ENCODE peak calls at places on chromosomes 4 and X, in nine cellular contexts. Q, P, B, M, L, Y, V, K and C are unnamed samples.

GRCh38 chr4:120716346-120716745 is 206.2 kb downstream of the PRDM5 start:
- DNase-seq in K (no peak), P (no peak), Q (no peak), L (no peak), M (no peak), V (no peak), B (no peak), Y (no peak), C (no peak)

GRCh38 chr4:106238819-106239420 is 77.1 kb downstream of the TBCK start:
- DNase-seq in V (no peak), L (no peak), Q (no peak), Y (no peak), B (no peak), K (peak), M (peak), P (peak), C (peak)

GRCh38 chr4:113106076-113106475 is 56.6 kb downstream of the ANK2 start:
- DNase-seq in V (no peak), L (peak), K (peak), P (peak), Y (no peak), M (no peak), Q (no peak), B (no peak), C (peak)

GRCh38 chrX:119647552-119648420 is 41.6 kb upstream of the NKRF start:
- DNase-seq in K (no peak), M (no peak), V (no peak), Q (no peak), P (no peak), L (no peak), Y (no peak), B (no peak), C (no peak)

GRCh38 chrX:16319929-16320328 is 152.6 kb downstream of the MAGEB17 start:
- DNase-seq in L (no peak), B (no peak), P (no peak), K (no peak), Y (no peak), Q (no peak), V (no peak), M (no peak), C (peak)

GRCh38 chr4:97994765-97995465 is 148.4 kb downstream of the STPG2 start:
- DNase-seq in P (peak), B (no peak), V (no peak), Q (no peak), K (no peak), M (no peak), L (no peak), Y (no peak), C (peak)

GRCh38 chr4:59381591-59381990 is 1818.5 kb upstream of the ADGRL3 start:
- DNase-seq in B (no peak), M (no peak), Y (no peak), L (no peak), P (no peak), K (no peak), Q (no peak), V (no peak), C (no peak)

GRCh38 chr4:126777649-126778048 is 855.1 kb upstream of the INTU start:
- DNase-seq in Y (no peak), Q (no peak), K (no peak), B (no peak), M (no peak), L (peak), V (no peak), P (peak), C (peak)

GRCh38 chr4:15894923-15895411 is 43.6 kb downstream of the FGFBP1 start:
- DNase-seq in B (no peak), K (peak), Q (no peak), V (no peak), P (peak), M (no peak), Y (no peak), L (no peak), C (no peak)

GRCh38 chr4:8737601-8738279 is 133.9 kb downstream of the HMX1 start:
- DNase-seq in Y (no peak), Q (peak), P (no peak), K (no peak), L (no peak), B (no peak), V (no peak), M (no peak), C (no peak)

GRCh38 chr4:94880976-94881375 is 123.2 kb downstream of the BMPR1B start:
- DNase-seq in V (no peak), P (no peak), B (no peak), Q (no peak), L (no peak), K (no peak), Y (no peak), M (no peak), C (no peak)

GRCh38 chr4:141469392-141469791 is 167.0 kb upstream of the IL15 start:
- DNase-seq in B (no peak), L (no peak), V (no peak), Y (no peak), Q (no peak), K (no peak), M (no peak), P (no peak), C (no peak)

GRCh38 chrX:49166914-49167739 is 4.6 kb downstream of the MAGIX start:
- DNase-seq in Q (no peak), P (peak), L (peak), M (peak), B (peak), K (no peak), Y (peak), V (no peak), C (peak)

GRCh38 chrX:102535958-102536357 is 19.4 kb upstream of the TMSB15A start:
- DNase-seq in Q (no peak), M (no peak), B (no peak), K (no peak), Y (no peak), V (no peak), P (no peak), L (no peak), C (no peak)

GRCh38 chrX:100609591-100609990 is 24.9 kb downstream of the TNMD start:
- DNase-seq in M (no peak), B (no peak), P (no peak), Q (no peak), V (no peak), K (no peak), Y (no peak), L (no peak), C (no peak)

GRCh38 chrX:84322083-84322827 is 134.3 kb upstream of the RPS6KA6 start:
- DNase-seq in L (no peak), Q (no peak), B (no peak), M (no peak), Y (no peak), K (no peak), P (no peak), V (no peak), C (no peak)

GRCh38 chrX:45046417-45046816 is 154.3 kb downstream of the DIPK2B start:
- DNase-seq in V (no peak), K (no peak), M (no peak), L (no peak), B (no peak), Q (no peak), P (no peak), Y (no peak), C (no peak)

GRCh38 chr4:70759627-70760026 is 37.9 kb downstream of the RUFY3 start:
- DNase-seq in B (no peak), L (no peak), P (no peak), K (no peak), V (no peak), Q (no peak), Y (no peak), M (no peak), C (no peak)

GRCh38 chr4:13207224-13207623 is 276.9 kb downstream of the RAB28 start:
- DNase-seq in B (no peak), Q (no peak), L (no peak), M (no peak), V (no peak), Y (no peak), P (no peak), K (no peak), C (no peak)

GRCh38 chrX:118541482-118541881 is 45.9 kb downstream of the DOCK11 start:
- DNase-seq in P (no peak), Y (no peak), K (no peak), L (no peak), V (no peak), Q (no peak), B (no peak), M (no peak), C (no peak)

GRCh38 chrX:13110427-13111324 is 66.3 kb upstream of the FAM9C start:
- DNase-seq in V (peak), Y (no peak), B (no peak), M (no peak), L (peak), Q (no peak), P (peak), K (peak), C (peak)

GRCh38 chr4:32519060-32519459 is 1798.9 kb downstream of the PCDH7 start:
- DNase-seq in V (no peak), M (no peak), Q (no peak), Y (no peak), K (no peak), B (no peak), L (no peak), P (peak), C (no peak)

GRCh38 chr4:150078996-150079581 is 844 bp downstream of the DCLK2 start:
- DNase-seq in Y (no peak), K (peak), P (no peak), M (no peak), V (no peak), Q (peak), B (no peak), L (no peak), C (peak)

DNA sequence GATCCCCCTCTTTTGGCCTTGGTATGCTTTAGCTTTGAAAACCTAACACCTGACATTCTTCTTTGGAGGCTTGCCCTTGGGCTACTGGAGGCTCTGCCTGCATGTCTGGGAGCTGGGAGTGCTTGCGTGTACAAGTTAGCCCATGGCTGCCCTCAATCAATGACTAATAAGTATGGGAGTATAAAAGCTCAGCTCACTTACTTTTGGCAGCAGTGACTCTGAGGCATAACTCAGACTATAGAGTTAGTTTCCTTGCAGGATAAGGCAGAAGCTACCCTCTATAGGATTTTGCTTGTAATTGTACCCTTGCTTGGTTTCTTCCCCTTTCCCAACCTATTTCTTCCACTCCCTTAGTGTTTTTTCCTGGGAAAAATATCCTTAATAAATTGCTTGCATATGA is 247.9 kb downstream of the PPP1R2C start:
- DNase-seq in V (no peak), K (no peak), Y (no peak), B (no peak), M (no peak), L (peak), Q (no peak), P (peak), C (peak)
- TF ChIP-seq CTCF in V (no peak), K (no peak), Y (no peak), B (no peak), M (no peak), L (peak), Q (no peak), P (peak), C (peak)

DNA sequence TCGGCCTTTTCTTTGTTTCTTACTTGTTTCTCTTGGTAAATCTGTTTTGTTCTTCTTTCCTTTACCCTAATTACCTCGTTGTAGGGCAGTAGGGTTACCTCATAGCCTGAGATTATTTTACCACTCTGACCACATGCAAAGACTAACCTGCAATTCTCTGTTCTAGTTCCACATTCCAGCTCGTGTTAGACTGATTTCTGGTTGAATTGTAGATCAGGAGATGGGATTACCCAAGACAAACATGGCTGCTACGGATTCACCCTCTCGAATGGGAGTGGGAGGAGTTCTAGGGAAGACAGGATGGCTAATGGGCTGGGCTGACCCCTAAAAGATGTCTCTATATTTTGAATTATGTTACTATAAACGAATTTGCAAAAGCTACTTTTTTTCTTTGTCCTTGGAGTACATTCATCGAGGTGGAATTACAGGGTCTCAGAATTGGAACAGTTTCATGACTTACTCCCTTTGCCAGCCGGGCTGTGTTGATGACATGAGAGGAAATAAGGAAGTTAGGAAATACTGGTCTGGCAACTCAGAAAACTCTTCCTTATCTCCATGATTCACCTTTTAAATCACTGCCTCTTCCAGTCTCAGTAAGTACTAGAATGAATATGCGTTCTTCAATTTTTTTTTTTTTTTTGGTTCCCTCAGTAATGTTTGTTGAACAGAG is 36.7 kb upstream of the FBXW7 start:
- DNase-seq in Y (no peak), L (no peak), B (no peak), K (no peak), M (no peak), P (peak), V (no peak), Q (no peak), C (peak)
- H3K4me3 ChIP-seq in Y (no peak), L (no peak), B (no peak), K (no peak), M (no peak), P (no peak), V (no peak), Q (no peak), C (no peak)

GRCh38 chrX:25853002-25853479 is 285.1 kb upstream of the MAGEB18 start:
- DNase-seq in Q (no peak), K (no peak), M (no peak), L (no peak), B (no peak), V (no peak), P (no peak), Y (no peak), C (no peak)

GRCh38 chrX:25860322-25860721 is 277.8 kb upstream of the MAGEB18 start:
- DNase-seq in B (no peak), M (no peak), V (no peak), Y (no peak), L (no peak), K (no peak), P (no peak), Q (no peak), C (no peak)

DNA sequence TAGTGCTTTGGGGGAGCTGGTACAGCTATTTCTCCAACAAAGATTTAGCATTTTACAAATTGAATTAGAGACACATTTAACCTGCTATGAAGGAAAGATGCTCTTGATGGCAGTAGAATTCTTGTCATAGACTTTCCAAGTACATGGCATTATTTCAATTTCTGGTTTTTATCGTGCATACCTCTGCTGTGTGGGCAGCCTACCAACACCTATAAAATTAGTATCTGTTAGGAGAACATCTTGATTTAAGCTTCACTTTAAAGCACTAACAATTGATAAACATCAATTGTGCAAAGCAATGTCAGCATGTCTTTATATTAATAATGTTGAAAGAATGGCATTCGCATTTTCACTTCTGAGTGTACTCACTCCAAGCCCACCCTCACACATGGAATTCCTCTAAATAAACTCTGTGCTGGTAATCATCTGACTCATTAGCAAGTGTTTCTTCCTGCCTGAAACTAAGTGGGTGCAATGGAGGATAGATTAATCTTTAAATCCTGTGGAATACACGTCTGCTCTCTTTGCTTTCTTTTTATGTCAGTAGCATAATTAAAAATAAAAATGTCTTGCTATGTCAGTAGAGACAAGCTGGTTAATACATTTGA is 279.8 kb upstream of the MAGEB18 start:
- DNase-seq in Q (no peak), P (peak), L (no peak), V (no peak), B (no peak), K (no peak), M (no peak), Y (no peak), C (no peak)
- TF ChIP-seq CTCF in Q (no peak), P (peak), L (no peak), V (no peak), B (no peak), K (no peak), M (no peak), Y (no peak), C (no peak)

GRCh38 chr4:184814686-184815045 is 11.1 kb downstream of the ACSL1 start:
- DNase-seq in Y (no peak), V (no peak), L (no peak), P (no peak), M (no peak), B (no peak), Q (no peak), K (no peak), C (no peak)

GRCh38 chr4:184811484-184812180 is 14.1 kb downstream of the ACSL1 start:
- DNase-seq in M (no peak), P (no peak), V (no peak), B (no peak), L (no peak), Y (no peak), K (no peak), Q (no peak), C (no peak)

GRCh38 chr4:184812651-184813181 is 13.1 kb downstream of the ACSL1 start:
- DNase-seq in Y (no peak), P (peak), V (no peak), Q (no peak), L (no peak), K (no peak), M (no peak), B (no peak), C (peak)

GRCh38 chr4:184810720-184811119 is 15.0 kb downstream of the ACSL1 start:
- DNase-seq in M (no peak), Q (peak), B (no peak), K (no peak), V (no peak), P (no peak), Y (no peak), L (no peak), C (no peak)

GRCh38 chr4:184812181-184812542 is 13.6 kb downstream of the ACSL1 start:
- DNase-seq in K (no peak), V (no peak), Q (no peak), M (no peak), B (no peak), P (no peak), Y (no peak), L (no peak), C (no peak)
- H3K4me3 ChIP-seq in K (peak), V (no peak), Q (peak), M (no peak), B (no peak), P (no peak), Y (no peak), L (no peak), C (no peak)

DNA sequence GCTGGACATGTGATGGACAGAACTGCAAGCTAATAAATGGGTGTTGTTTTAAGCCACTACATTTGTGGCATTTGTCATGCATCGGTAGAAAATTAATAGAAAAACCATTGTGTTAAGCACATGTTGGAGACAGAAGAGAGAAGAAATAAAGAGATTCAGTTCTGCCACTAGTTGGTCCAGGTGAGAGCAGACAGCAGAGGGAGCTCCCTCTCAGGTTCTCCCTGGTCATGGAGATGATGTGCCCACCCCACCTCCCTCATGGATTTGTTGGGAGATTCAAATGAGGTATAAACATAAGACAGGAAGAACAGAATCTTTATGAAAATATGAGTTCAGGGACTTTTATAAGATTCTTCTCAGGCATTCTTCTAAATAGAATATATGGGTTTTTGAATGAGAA is 36.8 kb upstream of the OCIAD2 start:
- DNase-seq in Q (no peak), Y (no peak), P (peak), V (no peak), K (no peak), M (no peak), B (no peak), L (no peak), C (no peak)
- TF ChIP-seq CTCF in Q (no peak), Y (peak), P (peak), V (no peak), K (peak), M (peak), B (no peak), L (peak), C (peak)

DNA sequence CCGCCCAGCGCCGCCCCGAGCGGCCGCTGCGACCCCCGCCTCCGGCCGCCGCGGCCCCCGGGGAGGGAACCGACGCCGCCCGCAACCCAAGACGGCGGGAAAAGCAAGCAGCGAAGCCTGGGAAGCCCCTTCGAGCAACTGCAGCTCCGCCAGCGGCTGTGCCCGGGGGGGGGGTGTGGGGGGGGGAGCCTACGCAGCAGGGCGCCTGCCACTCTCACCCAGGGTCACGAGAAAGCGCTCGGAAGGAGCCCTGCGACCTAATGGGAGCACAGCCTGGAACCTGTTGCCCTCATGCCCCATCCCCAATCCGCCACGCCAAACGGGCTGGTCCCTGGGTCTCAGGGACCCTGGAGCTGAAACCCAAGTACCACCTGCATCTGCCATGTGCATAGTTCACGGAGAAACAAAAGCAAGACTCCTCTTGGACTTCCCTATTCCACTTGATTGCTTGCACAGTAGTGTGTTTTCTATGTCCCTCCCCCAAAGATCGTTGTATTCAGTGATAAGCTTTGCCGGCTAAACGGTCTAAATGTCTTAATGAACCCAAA is 318 bp upstream of the GAB3 start:
- DNase-seq in M (peak), L (no peak), V (no peak), P (no peak), Y (no peak), B (no peak), Q (no peak), K (no peak), C (no peak)
- H3K4me3 ChIP-seq in M (peak), L (peak), V (no peak), P (peak), Y (peak), B (peak), Q (no peak), K (peak), C (peak)